ENCODE peak calls at places on chromosome 1, in ten cellular contexts. V is AG09309; T is body of pancreas; R is coronary artery; Q is fibroblast of mammary gland; L is cardiac muscle cell; G is tibial artery; D is upper lobe of left lung; H is CD8-positive, alpha-beta T cell; N is WTC11. J is an unnamed sample.

GRCh38 chr1:219542828-219543518 is 69.9 kb downstream of the ZC3H11B start:
- DNase-seq in V (no peak), T (no peak), R (no peak), Q (peak; percentile 59), L (peak; percentile 84), G (no peak), D (no peak), H (no peak), N (no peak), J (no peak)

GRCh38 chr1:92973203-92973907 is 12.1 kb upstream of the DIPK1A start:
- DNase-seq in V (no peak), T (no peak), R (no peak), Q (no peak), L (no peak), G (no peak), D (no peak), H (no peak), N (no peak), J (no peak)

GRCh38 chr1:205274041-205274691 is 46.4 kb downstream of the TMCC2 start:
- DNase-seq in V (no peak), T (peak; percentile 58), R (no peak), Q (no peak), L (no peak), G (no peak), D (no peak), H (no peak), N (peak; percentile 70), J (no peak)

GRCh38 chr1:227370463-227371254 is 52.4 kb upstream of the CDC42BPA start:
- DNase-seq in V (no peak), T (no peak), R (no peak), Q (peak; percentile 20), L (no peak), G (no peak), D (no peak), H (no peak), N (no peak), J (no peak)

GRCh38 chr1:1670866-1671265 is 12.1 kb upstream of the CDK11B start:
- DNase-seq in V (no peak), T (no peak), R (no peak), Q (no peak), L (no peak), G (peak; percentile 61), D (no peak), H (no peak), N (no peak), J (no peak)

GRCh38 chr1:218164111-218164929 is 120.8 kb upstream of the RRP15 start:
- DNase-seq in V (no peak), T (no peak), R (no peak), Q (peak; percentile 21), L (peak; percentile 38), G (no peak), D (no peak), H (no peak), N (peak; percentile 88), J (no peak)

GRCh38 chr1:115475252-115475651 is 137.2 kb upstream of the NGF start:
- DNase-seq in V (no peak), T (no peak), R (no peak), Q (no peak), L (no peak), G (no peak), D (no peak), H (no peak), N (no peak), J (no peak)

GRCh38 chr1:8816831-8817412 is 518 bp downstream of the RERE start:
- DNase-seq in V (no peak), T (peak; percentile 29), R (peak; percentile 79), Q (no peak), L (no peak), G (no peak), D (peak; percentile 54), H (no peak), N (peak; percentile 36), J (peak; percentile 35)

GRCh38 chr1:25802915-25803314 is 2.9 kb downstream of the SELENON start:
- DNase-seq in V (no peak), T (no peak), R (peak; percentile 70), Q (no peak), L (no peak), G (no peak), D (no peak), H (no peak), N (no peak), J (no peak)

GRCh38 chr1:195584870-195585624 is 1023.2 kb downstream of the KCNT2 start:
- DNase-seq in V (no peak), T (no peak), R (no peak), Q (peak; percentile 38), L (no peak), G (no peak), D (no peak), H (no peak), N (peak; percentile 29), J (no peak)

GRCh38 chr1:19504796-19505693 is 19.7 kb upstream of the CAPZB start:
- DNase-seq in V (no peak), T (no peak), R (no peak), Q (peak; percentile 92), L (peak; percentile 99), G (no peak), D (no peak), H (no peak), N (no peak), J (no peak)

GRCh38 chr1:7541629-7542028 is 229.5 kb upstream of the VAMP3 start:
- DNase-seq in V (no peak), T (no peak), R (no peak), Q (no peak), L (peak; percentile 77), G (no peak), D (no peak), H (no peak), N (no peak), J (no peak)

GRCh38 chr1:214108097-214108446 is 120.3 kb downstream of the PROX1 start:
- DNase-seq in V (no peak), T (no peak), R (no peak), Q (no peak), L (no peak), G (no peak), D (no peak), H (no peak), N (no peak), J (no peak)

GRCh38 chr1:155759966-155760630 is 71.2 kb downstream of the DAP3 start:
- DNase-seq in V (no peak), T (no peak), R (no peak), Q (no peak), L (no peak), G (no peak), D (no peak), H (no peak), N (no peak), J (no peak)

GRCh38 chr1:235160395-235160964 is 570 bp downstream of the RBM34 start:
- DNase-seq in V (peak; percentile 23), T (no peak), R (no peak), Q (peak; percentile 67), L (peak; percentile 71), G (no peak), D (no peak), H (no peak), N (no peak), J (no peak)

GRCh38 chr1:107529511-107530149 is 388.8 kb downstream of the NTNG1 start:
- DNase-seq in V (peak; percentile 31), T (no peak), R (no peak), Q (peak; percentile 50), L (peak; percentile 58), G (no peak), D (no peak), H (no peak), N (peak; percentile 19), J (no peak)

GRCh38 chr1:204462229-204462561 is 32.4 kb downstream of the PIK3C2B start:
- DNase-seq in V (no peak), T (no peak), R (no peak), Q (no peak), L (no peak), G (no peak), D (no peak), H (no peak), N (no peak), J (no peak)

GRCh38 chr1:53316058-53316741 is 11.7 kb downstream of the LRP8 start:
- DNase-seq in V (no peak), T (no peak), R (no peak), Q (no peak), L (peak; percentile 35), G (no peak), D (no peak), H (no peak), N (no peak), J (no peak)
- TF ChIP-seq CTCF in V (no peak), T (no peak), R (no peak), Q (no peak), L (peak; percentile 18), G (no peak), D (no peak), H (no peak), N (no peak), J (no peak)

GRCh38 chr1:88736633-88737248 is 52.7 kb downstream of the PKN2 start:
- DNase-seq in V (peak; percentile 2), T (no peak), R (no peak), Q (peak; percentile 64), L (peak; percentile 68), G (no peak), D (no peak), H (no peak), N (peak; percentile 61), J (no peak)
- TF ChIP-seq CTCF in V (peak; percentile 82), T (peak; percentile 35), R (no peak), Q (peak; percentile 82), L (peak; percentile 77), G (no peak), D (no peak), H (no peak), N (peak; percentile 30), J (no peak)

DNA sequence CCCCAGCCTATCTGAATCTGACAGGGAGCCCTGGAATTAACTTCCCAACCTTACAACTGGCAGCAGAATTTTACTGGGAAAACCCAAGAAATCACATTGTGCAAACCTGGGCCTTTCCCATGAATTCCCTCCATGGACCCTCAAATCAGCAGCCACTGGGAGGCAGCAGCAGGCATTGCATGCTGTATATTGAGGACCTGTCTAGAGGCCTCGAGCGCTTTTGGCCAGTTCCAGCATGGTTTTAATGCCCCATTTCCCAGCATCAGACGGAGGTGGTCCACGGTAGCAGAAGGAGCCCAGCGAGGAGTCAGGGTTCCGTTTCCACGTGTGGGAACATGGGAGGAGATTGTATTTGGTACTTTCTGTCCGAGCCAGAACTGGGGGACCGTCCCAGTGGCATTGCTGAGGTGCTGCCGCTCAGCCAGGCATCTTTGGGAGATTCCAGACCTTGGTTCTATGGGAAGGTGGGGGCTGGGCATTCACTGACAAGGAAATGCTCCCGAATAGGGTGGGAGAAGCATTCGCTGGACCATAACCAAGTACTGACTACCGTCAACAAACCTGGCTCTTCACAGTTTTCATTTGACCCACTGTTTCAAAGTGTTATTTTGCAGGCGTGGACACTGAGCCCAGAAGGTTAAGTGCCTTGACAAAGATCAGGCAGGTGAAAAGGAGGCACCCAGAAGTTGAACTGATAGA is 15.9 kb downstream of the BMP8A start:
- DNase-seq in V (no peak), T (no peak), R (no peak), Q (no peak), L (peak; percentile 33), G (no peak), D (no peak), H (no peak), N (peak; percentile 55), J (no peak)
- TF ChIP-seq CTCF in V (peak; percentile 15), T (no peak), R (no peak), Q (peak; percentile 42), L (peak; percentile 36), G (no peak), D (no peak), H (no peak), N (no peak), J (no peak)

DNA sequence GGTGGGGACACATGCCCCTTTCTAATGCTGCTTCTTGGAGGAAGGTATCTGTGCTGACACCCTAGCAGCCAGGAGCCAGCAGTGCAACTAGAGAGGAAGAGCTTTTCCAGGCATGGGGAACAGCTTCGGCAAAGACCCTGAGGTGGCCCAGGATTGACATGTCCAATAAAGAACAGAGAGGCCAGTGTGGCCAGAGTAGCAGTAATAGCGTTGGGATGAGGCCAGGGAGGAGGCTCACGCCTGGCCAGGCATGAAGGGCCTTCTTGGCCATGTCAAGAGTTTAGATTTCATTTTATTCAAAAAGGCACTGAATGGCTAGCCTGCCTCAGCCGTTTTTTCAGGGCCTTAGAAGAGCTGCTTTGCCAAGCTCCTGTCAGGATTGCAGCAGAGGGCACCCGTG is 16.3 kb upstream of the ADAMTSL4 start:
- DNase-seq in V (no peak), T (no peak), R (no peak), Q (no peak), L (no peak), G (no peak), D (no peak), H (no peak), N (no peak), J (no peak)
- TF ChIP-seq CTCF in V (no peak), T (no peak), R (peak; percentile 11), Q (no peak), L (no peak), G (no peak), D (no peak), H (no peak), N (no peak), J (no peak)